ENCODE peak calls at places on chromosomes 16 and 17, in ten cellular contexts. D is T-helper 17 cell; O is HFFc6; U is activated T-cell treated with anti-CD3 and anti-CD28 coated beads for 1 hour; J is C1 segment of cervical spinal cord; R is CD8-positive, alpha-beta memory T cell; T is amniotic stem cell; I is activated naive CD4-positive, alpha-beta T cell; V is A549; C is Ammon's horn. S is an unnamed sample.

GRCh38 chr17:71765437-71765836 is 355.4 kb upstream of the SOX9 start:
- DNase-seq in T (no peak), J (no peak), D (no peak), C (no peak), R (no peak), I (no peak), O (no peak), V (no peak), U (no peak), S (no peak)

GRCh38 chr16:53566568-53566967 is 63.6 kb upstream of the AKTIP start:
- DNase-seq in I (no peak), J (no peak), T (no peak), R (no peak), O (no peak), V (no peak), U (no peak), C (no peak), D (no peak), S (no peak)

GRCh38 chr16:71367243-71367976 is 8.9 kb downstream of the CALB2 start:
- DNase-seq in T (no peak), R (no peak), U (peak), D (no peak), I (no peak), J (no peak), C (peak), O (peak), V (peak), S (no peak)

GRCh38 chr17:80956321-80957190 is 35.1 kb upstream of the CHMP6 start:
- DNase-seq in R (no peak), I (no peak), J (no peak), V (no peak), O (no peak), D (no peak), T (no peak), C (no peak), U (no peak), S (no peak)

GRCh38 chr16:23072769-23073549 is 76.3 kb downstream of the USP31 start:
- DNase-seq in O (peak), R (no peak), D (no peak), T (no peak), C (no peak), I (no peak), V (peak), J (no peak), U (no peak), S (no peak)

GRCh38 chr17:83133302-83134121 is 54.1 kb downstream of the METRNL start:
- DNase-seq in V (no peak), R (no peak), I (no peak), C (no peak), J (no peak), T (peak), D (no peak), O (peak), U (no peak), S (no peak)

GRCh38 chr17:47188266-47188665 is 829 bp downstream of the CDC27 start:
- DNase-seq in D (no peak), R (no peak), U (no peak), J (no peak), T (no peak), O (peak), C (peak), I (no peak), V (peak), S (no peak)

GRCh38 chr16:66858740-66859396 is 14.7 kb downstream of the CA7 start:
- DNase-seq in D (no peak), J (peak), C (no peak), U (no peak), T (no peak), V (peak), R (no peak), O (peak), I (no peak), S (no peak)

GRCh38 chr17:61097786-61098185 is 301.9 kb upstream of the TBX2 start:
- DNase-seq in R (no peak), I (no peak), O (no peak), D (no peak), J (no peak), C (no peak), U (no peak), V (no peak), T (no peak), S (no peak)

GRCh38 chr17:7512105-7512504 is 27.9 kb downstream of the POLR2A start:
- DNase-seq in U (no peak), T (no peak), V (no peak), J (no peak), I (no peak), C (no peak), D (no peak), R (no peak), O (no peak), S (no peak)

GRCh38 chr16:85984211-85984880 is 85.4 kb downstream of the IRF8 start:
- DNase-seq in U (no peak), T (no peak), O (no peak), R (no peak), I (no peak), D (no peak), C (no peak), J (no peak), V (no peak), S (no peak)

GRCh38 chr16:87960851-87961250 is 9.6 kb downstream of the BANP start:
- DNase-seq in C (no peak), J (no peak), T (no peak), R (no peak), U (no peak), O (no peak), I (no peak), D (no peak), V (no peak), S (no peak)

GRCh38 chr16:20889625-20890275 is 10.4 kb downstream of the DCUN1D3 start:
- DNase-seq in T (no peak), D (no peak), J (no peak), C (no peak), I (no peak), U (no peak), V (no peak), O (no peak), R (no peak), S (no peak)

GRCh38 chr16:66502020-66502913 is 47.7 kb downstream of the TK2 start:
- DNase-seq in J (no peak), I (no peak), O (no peak), R (no peak), V (no peak), T (no peak), U (no peak), C (no peak), D (no peak), S (no peak)

GRCh38 chr16:70664325-70665112 is 18.2 kb downstream of the IL34 start:
- DNase-seq in T (no peak), V (no peak), C (peak), J (no peak), U (no peak), D (no peak), I (no peak), O (no peak), R (no peak), S (no peak)

GRCh38 chr16:50208460-50208931 is 55.4 kb downstream of the TENT4B start:
- DNase-seq in R (no peak), O (peak), T (no peak), U (no peak), C (no peak), V (no peak), I (no peak), J (no peak), D (no peak), S (no peak)

GRCh38 chr16:56301391-56301850 is 110.1 kb downstream of the GNAO1 start:
- DNase-seq in U (no peak), J (peak), V (no peak), T (no peak), C (peak), I (no peak), R (no peak), O (no peak), D (no peak), S (no peak)

GRCh38 chr17:34156741-34157589 is 98.1 kb upstream of the CCL2 start:
- DNase-seq in J (no peak), U (no peak), D (no peak), C (peak), V (no peak), T (no peak), I (no peak), O (no peak), R (no peak), S (no peak)

GRCh38 chr17:5584971-5585794 is 874 bp upstream of the NLRP1 start:
- DNase-seq in J (no peak), I (no peak), U (no peak), R (no peak), V (no peak), O (peak), D (no peak), T (peak), C (no peak), S (no peak)

GRCh38 chr17:9725575-9725974 is 65.8 kb downstream of the DHRS7C start:
- DNase-seq in U (no peak), O (no peak), T (no peak), D (no peak), R (no peak), I (no peak), J (peak), C (peak), V (no peak), S (no peak)

S was measured in effector memory CD4-positive, alpha-beta T cell.